ENCODE peak calls at places on chromosomes 2 and 18, in five cellular contexts. T, Z, V, Y and F are unnamed samples.

GRCh38 chr2:64260817-64261216 is 116.6 kb upstream of the PELI1 start:
- DNase-seq in Z (no peak), V (no peak), T (no peak), Y (no peak), F (no peak)

GRCh38 chr2:185643434-185643833 is 95.2 kb upstream of the FSIP2 start:
- DNase-seq in Z (no peak), Y (peak), V (no peak), T (peak), F (no peak)

GRCh38 chr18:35024965-35025364 is 16.2 kb upstream of the MAPRE2 start:
- DNase-seq in Z (no peak), Y (peak), V (peak), T (peak), F (no peak)

GRCh38 chr2:43493954-43494353 is 101.9 kb downstream of the THADA start:
- DNase-seq in T (no peak), Z (no peak), Y (no peak), V (no peak), F (no peak)

GRCh38 chr2:32357545-32358482 is 991 bp downstream of the BIRC6 start:
- DNase-seq in Y (peak), V (peak), T (peak), Z (peak), F (no peak)

GRCh38 chr2:233082934-233083755 is 23.0 kb downstream of the INPP5D start:
- DNase-seq in V (no peak), Z (no peak), Y (no peak), T (no peak), F (no peak)

GRCh38 chr18:9737814-9738160 is 29.7 kb downstream of the RAB31 start:
- DNase-seq in V (peak), T (peak), Y (no peak), Z (no peak), F (no peak)

GRCh38 chr2:38438536-38439225 is 61.6 kb upstream of the ATL2 start:
- DNase-seq in T (no peak), Z (no peak), V (peak), Y (no peak), F (no peak)

GRCh38 chr2:74107071-74107470 is 40.6 kb downstream of the BOLA3 start:
- DNase-seq in V (no peak), Y (no peak), T (no peak), Z (peak), F (no peak)

GRCh38 chr18:59267511-59268126 is 5.6 kb downstream of the RAX start:
- DNase-seq in Y (no peak), V (no peak), T (no peak), Z (peak), F (no peak)
- TF ChIP-seq EZH2 in Y (peak), V (no peak), T (no peak), Z (peak), F (peak)

DNA sequence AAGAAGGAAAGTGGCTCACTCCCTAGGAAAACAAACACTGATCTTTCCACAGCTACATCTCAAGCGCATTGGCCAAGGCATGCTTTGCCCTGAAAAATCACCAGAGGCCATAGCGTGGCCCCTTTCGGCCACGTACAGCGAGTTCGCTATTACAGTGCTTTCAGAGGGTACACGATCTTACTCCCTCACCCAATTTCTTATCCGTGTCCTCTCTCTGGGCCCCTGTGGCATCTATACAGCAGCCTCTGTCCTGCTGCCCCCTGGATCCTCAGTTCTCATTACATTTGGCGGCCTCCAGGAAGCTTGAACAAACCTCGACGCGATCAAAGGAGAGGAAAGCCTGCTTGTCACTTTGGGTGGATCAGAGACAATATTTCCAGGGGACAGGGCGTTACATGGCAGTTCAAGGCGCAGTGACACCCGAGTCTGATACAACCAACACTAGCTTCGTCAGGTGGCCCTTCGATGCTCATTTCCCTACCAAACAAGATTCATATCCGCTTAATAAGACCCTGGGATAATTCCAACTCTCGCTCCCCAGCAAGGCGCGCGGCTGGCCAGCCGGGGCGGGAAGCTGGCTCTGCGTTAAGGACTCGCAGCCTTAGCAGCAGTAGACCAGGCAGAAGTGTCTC is 929 bp downstream of the SKOR2 start:
- DNase-seq in Y (no peak), Z (peak), V (no peak), T (no peak), F (no peak)
- TF ChIP-seq EZH2 in Y (no peak), Z (peak), V (no peak), T (peak), F (peak)

GRCh38 chr2:153477641-153478288 is 797 bp downstream of the RPRM start:
- DNase-seq in V (no peak), Y (no peak), T (no peak), Z (peak), F (no peak)
- TF ChIP-seq EZH2 in V (no peak), Y (peak), T (peak), Z (no peak), F (peak)

DNA sequence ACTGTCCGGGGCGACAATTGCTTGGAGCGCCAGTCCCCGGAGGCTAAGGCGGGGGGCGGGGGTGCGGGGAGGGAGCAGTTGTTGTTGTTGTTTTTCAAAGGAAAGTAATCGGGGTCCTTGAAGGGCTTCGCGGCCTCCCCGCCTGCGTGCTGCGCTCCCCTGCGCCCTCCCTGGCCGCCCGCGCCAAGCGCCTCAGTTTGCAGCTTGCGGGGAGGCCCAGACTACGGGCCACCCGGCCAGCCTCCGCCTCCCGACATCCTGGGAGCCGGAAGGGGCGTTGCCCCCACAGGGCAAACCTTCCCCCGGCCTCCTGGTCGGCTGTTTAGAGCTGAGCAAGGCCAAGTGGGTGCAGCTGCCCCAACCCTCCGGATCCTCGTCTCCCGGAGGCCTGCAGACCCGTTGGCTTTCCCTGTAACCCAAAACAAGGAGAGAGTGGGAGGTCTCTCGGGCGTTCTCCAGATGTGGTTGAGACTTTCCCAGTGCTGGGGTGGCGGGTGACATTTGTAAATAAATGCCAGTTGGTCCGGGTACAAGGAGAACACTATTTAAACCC is 3.7 kb upstream of the SIX3 start:
- DNase-seq in T (peak), Z (peak), V (no peak), Y (no peak), F (no peak)
- TF ChIP-seq EZH2 in T (peak), Z (peak), V (no peak), Y (no peak), F (peak)

DNA sequence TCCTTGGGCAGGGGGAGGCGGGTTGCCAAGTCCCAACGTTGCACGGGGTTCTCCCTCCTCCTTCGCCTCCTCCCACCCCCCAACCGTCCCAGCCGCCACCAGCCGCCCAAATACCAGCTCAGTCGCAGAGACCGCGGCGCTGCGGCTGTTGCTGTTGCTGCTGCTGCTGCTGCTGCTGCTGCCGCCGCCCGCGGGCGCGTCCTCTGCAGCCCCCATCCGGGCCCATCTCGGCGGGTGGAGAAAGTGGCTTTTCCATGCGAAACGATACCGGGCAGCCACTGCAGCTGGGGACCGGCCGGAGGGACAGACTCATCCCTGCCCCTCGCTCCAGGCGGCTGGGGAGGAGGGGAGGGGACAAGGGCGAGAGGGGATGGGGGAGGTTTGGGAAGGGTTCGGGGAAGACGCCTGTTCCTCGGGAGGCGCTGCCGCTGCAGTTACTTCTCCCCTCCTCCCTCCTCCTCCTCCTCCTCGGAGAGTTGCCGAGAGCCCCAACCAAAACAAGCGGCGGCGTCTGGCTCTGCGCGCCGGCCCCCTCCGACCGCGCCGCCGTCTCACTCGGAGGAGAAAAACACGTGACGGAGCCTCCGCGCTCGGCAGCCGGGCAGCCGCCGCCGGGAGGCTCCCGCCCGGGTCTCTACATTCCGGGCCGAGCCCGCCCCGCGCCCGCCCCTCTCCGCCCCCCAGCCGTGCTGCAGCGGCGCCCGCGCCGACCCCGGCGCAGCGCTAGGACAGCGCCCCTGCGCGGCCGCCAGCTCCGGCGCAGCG is at the start of gene IRS1:
- DNase-seq in Z (peak), V (peak), T (peak), Y (peak), F (no peak)
- TF ChIP-seq EZH2 in Z (no peak), V (no peak), T (no peak), Y (no peak), F (no peak)

GRCh38 chr2:172097557-172098131 is 5.1 kb downstream of the DLX2 start:
- DNase-seq in V (peak), T (no peak), Y (no peak), Z (peak), F (no peak)

GRCh38 chr2:172096661-172097547 is 5.8 kb downstream of the DLX2 start:
- DNase-seq in Z (peak), T (peak), V (peak), Y (peak), F (peak)

GRCh38 chr2:172095146-172095904 is 7.4 kb downstream of the DLX2 start:
- DNase-seq in T (peak), Z (peak), Y (peak), V (peak), F (no peak)

GRCh38 chr2:172094319-172095145 is 8.2 kb downstream of the DLX2 start:
- DNase-seq in Y (no peak), Z (peak), V (peak), T (no peak), F (no peak)

GRCh38 chr2:172095905-172096660 is 6.6 kb downstream of the DLX2 start:
- DNase-seq in T (no peak), Z (no peak), Y (no peak), V (peak), F (no peak)
- TF ChIP-seq EZH2 in T (peak), Z (peak), Y (no peak), V (no peak), F (no peak)